ENCODE peak calls at places on chromosomes 13 and 19, in seven cellular contexts. V is spleen; P is transverse colon; Q is endodermal cell; N is pancreas; A is CD8-positive, alpha-beta memory T cell; U is left ventricle myocardium inferior. R is an unnamed sample.

GRCh38 chr19:45283443-45284033 is 32.5 kb downstream of the MARK4 start:
- DNase-seq in P (no peak), N (no peak), A (no peak), U (no peak), V (no peak), Q (no peak), R (no peak)

GRCh38 chr13:31835932-31836331 is 96.6 kb downstream of the RXFP2 start:
- DNase-seq in V (no peak), U (no peak), P (no peak), A (no peak), Q (no peak), N (no peak), R (no peak)

GRCh38 chr13:55230570-55230908 is 1910.2 kb upstream of the PRR20A start:
- DNase-seq in Q (no peak), P (no peak), U (no peak), N (no peak), V (no peak), A (no peak), R (no peak)

GRCh38 chr13:24716446-24716845 is 36.2 kb downstream of the ATP12A start:
- DNase-seq in Q (peak; percentile 76), V (no peak), P (no peak), U (no peak), A (no peak), N (no peak), R (no peak)

GRCh38 chr13:44810067-44810840 is 179.0 kb downstream of the NUFIP1 start:
- DNase-seq in U (no peak), Q (no peak), N (no peak), A (no peak), P (peak; percentile 46), V (no peak), R (peak; percentile 57)

GRCh38 chr13:100652510-100652909 is 22.1 kb downstream of the TMTC4 start:
- DNase-seq in P (no peak), U (no peak), A (no peak), V (no peak), Q (peak; percentile 12), N (no peak), R (no peak)

GRCh38 chr13:49540552-49540951 is 44.8 kb downstream of the PHF11 start:
- DNase-seq in Q (no peak), A (no peak), V (no peak), P (no peak), N (no peak), U (no peak), R (no peak)

GRCh38 chr13:46679369-46680180 is 117.4 kb downstream of the ESD start:
- DNase-seq in V (peak; percentile 84), P (peak; percentile 42), Q (no peak), U (no peak), N (no peak), A (peak; percentile 12), R (no peak)

GRCh38 chr13:26708007-26708297 is 52.6 kb downstream of the GPR12 start:
- DNase-seq in V (no peak), U (no peak), P (no peak), Q (no peak), N (no peak), A (no peak), R (no peak)

GRCh38 chr19:15469513-15470297 is 5.4 kb upstream of the RASAL3 start:
- DNase-seq in Q (peak; percentile 75), U (no peak), V (peak; percentile 81), A (peak; percentile 21), N (no peak), P (peak; percentile 24), R (peak; percentile 76)

GRCh38 chr13:95480131-95480545 is 72.4 kb upstream of the CLDN10 start:
- DNase-seq in N (peak; percentile 36), V (no peak), A (no peak), P (no peak), U (peak; percentile 20), Q (no peak), R (peak; percentile 73)

GRCh38 chr19:35266149-35266903 is 2.4 kb upstream of the USF2 start:
- DNase-seq in P (peak; percentile 8), N (peak; percentile 29), A (no peak), V (peak; percentile 76), U (no peak), Q (peak; percentile 49), R (peak; percentile 69)

GRCh38 chr19:45598267-45599011 is 3.6 kb downstream of the GPR4 start:
- DNase-seq in U (peak; percentile 34), Q (no peak), N (no peak), V (no peak), P (no peak), A (no peak), R (no peak)

GRCh38 chr13:98576215-98576945 is 527 bp downstream of the STK24 start:
- DNase-seq in A (peak; percentile 35), U (peak; percentile 62), Q (peak; percentile 77), P (peak; percentile 70), V (peak; percentile 93), N (peak; percentile 66), R (peak; percentile 74)

GRCh38 chr13:25906211-25906661 is 145.6 kb downstream of the SHISA2 start:
- DNase-seq in U (no peak), A (no peak), P (no peak), Q (no peak), N (no peak), V (no peak), R (no peak)

GRCh38 chr19:48715276-48715675 is 4.2 kb downstream of the MAMSTR start:
- DNase-seq in N (peak; percentile 57), U (no peak), A (no peak), P (peak; percentile 44), Q (peak; percentile 53), V (no peak), R (no peak)

GRCh38 chr13:110589991-110590390 is 25.4 kb upstream of the NAXD start:
- DNase-seq in V (no peak), Q (peak; percentile 24), A (no peak), P (no peak), N (no peak), U (no peak), R (no peak)

DNA sequence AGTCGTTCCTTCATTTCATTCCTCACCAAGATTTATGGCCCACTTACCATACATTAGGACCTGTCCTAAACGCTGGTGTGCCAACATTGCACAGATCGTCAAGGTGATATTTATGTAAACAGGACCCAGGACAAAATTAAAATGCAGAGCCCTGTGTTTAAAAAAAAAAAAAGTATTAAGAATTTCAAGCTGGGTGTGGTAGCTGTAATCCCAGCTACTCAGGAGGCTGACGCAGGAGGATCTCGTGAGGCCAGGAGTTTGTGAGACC is 6.5 kb upstream of the ZNF444 start:
- DNase-seq in V (no peak), P (no peak), Q (no peak), N (no peak), A (no peak), U (no peak), R (no peak)
- H3K4me1 ChIP-seq in V (peaks cover 51% of the 10 kb centered on the region), P (peaks cover 15% of the 10 kb centered on the region), Q (no peaks in the 10 kb centered on the region), N (peaks cover 20% of the 10 kb centered on the region), A (no peaks in the 10 kb centered on the region), U (peaks cover 13% of the 10 kb centered on the region), R (no peaks in the 10 kb centered on the region)

DNA sequence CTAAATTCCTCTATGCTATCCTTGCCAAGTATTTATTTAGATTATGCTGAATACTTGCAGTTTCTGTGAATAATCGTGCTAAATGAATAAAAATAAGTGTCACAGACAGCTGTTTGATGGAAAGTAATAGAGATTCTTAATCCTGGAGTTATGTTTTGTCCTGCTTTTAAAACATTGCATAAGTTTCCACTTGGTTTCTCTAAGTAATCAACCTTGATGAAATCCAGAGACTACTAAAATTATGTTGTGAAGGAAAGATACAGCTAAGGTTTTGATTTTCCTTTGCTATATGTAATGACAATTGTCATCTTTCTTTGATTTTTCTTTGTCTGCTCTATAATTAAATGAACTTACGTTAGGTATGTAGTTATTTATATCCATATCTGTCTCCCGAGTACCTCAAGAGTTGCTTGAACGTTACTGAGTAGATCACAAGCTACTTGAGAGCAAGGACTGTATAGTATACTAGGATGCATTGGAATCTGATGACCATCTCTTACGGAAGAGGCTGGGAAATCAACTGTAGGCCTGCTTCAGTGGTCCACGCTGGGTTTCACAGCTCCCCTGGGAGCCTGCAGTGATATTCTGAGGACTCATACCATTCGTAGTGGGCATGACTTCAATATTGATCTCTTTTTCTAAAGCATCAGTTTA is 5.8 kb downstream of the ABHD13 start:
- DNase-seq in Q (no peak), U (no peak), V (no peak), N (no peak), A (no peak), P (no peak), R (no peak)
- H3K27ac ChIP-seq in Q (no peak overlapping the region), U (peak overlapping the region; percentile 32), V (no peak overlapping the region), N (no peak overlapping the region), A (no peak overlapping the region), P (no peak overlapping the region), R (no peak overlapping the region)

GRCh38 chr19:55813906-55814305 is 17.9 kb downstream of the NLRP11 start:
- DNase-seq in Q (no peak), P (no peak), V (no peak), A (no peak), U (no peak), N (no peak), R (no peak)

GRCh38 chr19:55809381-55810058 is 22.3 kb downstream of the NLRP11 start:
- DNase-seq in P (peak; percentile 71), Q (peak; percentile 69), A (no peak), U (peak; percentile 17), N (peak; percentile 61), V (peak; percentile 83), R (no peak)

GRCh38 chr19:55812449-55812848 is 19.4 kb downstream of the NLRP11 start:
- DNase-seq in N (no peak), U (no peak), P (no peak), V (no peak), Q (no peak), A (no peak), R (no peak)

GRCh38 chr19:55811340-55811739 is 20.5 kb downstream of the NLRP11 start:
- DNase-seq in Q (no peak), N (no peak), A (no peak), P (no peak), U (no peak), V (no peak), R (no peak)
- H3K9me3 ChIP-seq in Q (peaks cover 84% of the 10 kb centered on the region), N (no peaks in the 10 kb centered on the region), A (no peaks in the 10 kb centered on the region), P (no peaks in the 10 kb centered on the region), U (peaks cover 4% of the 10 kb centered on the region), V (no peaks in the 10 kb centered on the region), R (peaks cover 4% of the 10 kb centered on the region)

GRCh38 chr19:51440052-51440451 is 18.2 kb downstream of the SIGLEC8 start:
- DNase-seq in Q (no peak), A (no peak), P (no peak), N (no peak), V (peak; percentile 18), U (no peak), R (no peak)

GRCh38 chr19:51441410-51442390 is 16.6 kb downstream of the SIGLEC8 start:
- DNase-seq in P (peak; percentile 73), Q (no peak), V (peak; percentile 90), A (peak; percentile 78), N (no peak), U (no peak), R (no peak)

GRCh38 chr19:51440846-51441409 is 17.3 kb downstream of the SIGLEC8 start:
- DNase-seq in A (peak; percentile 23), N (no peak), U (no peak), P (no peak), V (peak; percentile 76), Q (no peak), R (no peak)

GRCh38 chr19:51433092-51433491 is 15.7 kb upstream of the SIGLEC10 start:
- DNase-seq in V (no peak), P (no peak), U (no peak), A (no peak), N (no peak), Q (no peak), R (no peak)

DNA sequence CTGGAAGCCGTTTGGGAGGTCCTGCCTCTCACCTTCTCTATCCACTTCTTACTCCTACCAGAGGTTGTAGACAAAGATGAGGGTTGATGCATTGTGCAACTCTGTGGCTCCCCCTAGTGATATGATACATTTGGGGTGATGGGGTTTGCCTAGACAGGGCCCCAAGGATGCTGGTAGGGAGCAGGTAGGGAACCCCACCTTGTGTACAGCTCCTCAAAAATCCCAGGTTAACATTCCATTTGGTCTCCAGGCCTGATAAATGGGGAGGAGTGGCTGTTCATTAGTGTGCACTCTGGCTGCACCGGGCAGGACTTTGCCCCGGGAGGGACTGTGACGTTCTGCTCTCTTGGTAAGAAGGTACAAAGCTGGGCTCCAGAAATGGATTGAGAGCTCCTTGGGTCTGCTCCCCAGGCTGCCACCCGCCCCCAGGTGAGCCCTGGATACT is 19.2 kb downstream of the SIGLEC8 start:
- DNase-seq in A (peak; percentile 15), P (no peak), N (no peak), Q (peak; percentile 54), V (peak; percentile 57), U (no peak), R (no peak)
- H3K4me1 ChIP-seq in A (peaks cover 21% of the 10 kb centered on the region), P (no peaks in the 10 kb centered on the region), N (no peaks in the 10 kb centered on the region), Q (no peaks in the 10 kb centered on the region), V (peaks cover 48% of the 10 kb centered on the region), U (no peaks in the 10 kb centered on the region), R (no peaks in the 10 kb centered on the region)

R was measured in aorta.